ENCODE peak calls at places on chromosomes 13 and 19, in six cellular contexts. R is neuronal stem cell, J is GM23338, P is psoas muscle, B is aorta, V is endodermal cell. G is an unnamed sample.

GRCh38 chr13:59706101-59706976 is 457.4 kb downstream of the DIAPH3 start:
- DNase-seq in R (no peak), J (no peak), P (no peak), B (no peak), V (no peak), G (no peak)

GRCh38 chr19:48244289-48244688 is 11.4 kb downstream of the CARD8 start:
- DNase-seq in R (no peak), J (no peak), P (no peak), B (no peak), V (no peak), G (no peak)

GRCh38 chr13:93746589-93746988 is 520.0 kb downstream of the GPC6 start:
- DNase-seq in R (no peak), J (no peak), P (no peak), B (no peak), V (no peak), G (no peak)

GRCh38 chr13:44591316-44591715 is 15.2 kb upstream of the TSC22D1 start:
- DNase-seq in R (no peak), J (peak), P (no peak), B (no peak), V (peak), G (no peak)

GRCh38 chr13:74287672-74288169 is 153.5 kb upstream of the KLF12 start:
- DNase-seq in R (peak), J (peak), P (peak), B (peak), V (peak), G (no peak)

GRCh38 chr13:108120332-108120731 is 95.0 kb downstream of the LIG4 start:
- DNase-seq in R (no peak), J (peak), P (no peak), B (no peak), V (no peak), G (no peak)

GRCh38 chr19:7099597-7099921 is 30.1 kb downstream of the ZNF557 start:
- DNase-seq in R (no peak), J (no peak), P (no peak), B (no peak), V (no peak), G (peak)

GRCh38 chr13:93098972-93099371 is 127.6 kb upstream of the GPC6 start:
- DNase-seq in R (no peak), J (no peak), P (no peak), B (no peak), V (no peak), G (no peak)

GRCh38 chr13:112821340-112822055 is 131.7 kb downstream of the ATP11A start:
- DNase-seq in R (no peak), J (no peak), P (no peak), B (no peak), V (no peak), G (no peak)

GRCh38 chr19:33375156-33375744 is 1.7 kb downstream of the CEBPG start:
- DNase-seq in R (no peak), J (no peak), P (no peak), B (no peak), V (no peak), G (no peak)

GRCh38 chr19:18419195-18419698 is at the start of gene SSBP4:
- DNase-seq in R (peak), J (peak), P (peak), B (peak), V (peak), G (no peak)

GRCh38 chr13:110885966-110886365 is 28.9 kb downstream of the ANKRD10 start:
- DNase-seq in R (no peak), J (peak), P (no peak), B (no peak), V (peak), G (no peak)

GRCh38 chr13:49443327-49443688 is 556 bp downstream of the CAB39L start:
- DNase-seq in R (peak), J (no peak), P (no peak), B (no peak), V (no peak), G (no peak)

GRCh38 chr19:10219678-10220077 is 11.5 kb downstream of the S1PR2 start:
- DNase-seq in R (no peak), J (peak), P (no peak), B (no peak), V (peak), G (no peak)

GRCh38 chr19:33344210-33344609 is 29.3 kb upstream of the CEBPG start:
- DNase-seq in R (peak), J (peak), P (no peak), B (no peak), V (no peak), G (no peak)

GRCh38 chr19:49863935-49864320 is 3.4 kb downstream of the PNKP start:
- DNase-seq in R (no peak), J (no peak), P (no peak), B (peak), V (no peak), G (no peak)

GRCh38 chr19:29666634-29667389 is 1.6 kb downstream of the PLEKHF1 start:
- DNase-seq in R (peak), J (peak), P (peak), B (no peak), V (peak), G (no peak)

GRCh38 chr19:38514812-38515633 is 81.5 kb downstream of the RYR1 start:
- DNase-seq in R (peak), J (peak), P (peak), B (peak), V (peak), G (peak)

GRCh38 chr13:50396001-50396400 is 380.8 kb downstream of the KCNRG start:
- DNase-seq in R (no peak), J (no peak), P (no peak), B (no peak), V (no peak), G (no peak)

GRCh38 chr13:110237895-110238294 is 69.1 kb downstream of the COL4A1 start:
- DNase-seq in R (no peak), J (no peak), P (no peak), B (no peak), V (no peak), G (no peak)

GRCh38 chr13:102817241-102817640 is 18.3 kb downstream of the BIVM start:
- DNase-seq in R (no peak), J (no peak), P (no peak), B (no peak), V (no peak), G (no peak)

GRCh38 chr13:67330149-67330548 is 100.0 kb upstream of the PCDH9 start:
- DNase-seq in R (no peak), J (no peak), P (no peak), B (no peak), V (no peak), G (no peak)

GRCh38 chr13:33340631-33341030 is 55.1 kb upstream of the STARD13 start:
- DNase-seq in R (no peak), J (no peak), P (no peak), B (no peak), V (no peak), G (no peak)

GRCh38 chr13:50945669-50946068 is 36.1 kb downstream of the RNASEH2B start:
- DNase-seq in R (no peak), J (no peak), P (no peak), B (no peak), V (no peak), G (no peak)

GRCh38 chr19:2923510-2923909 is 21.3 kb downstream of the ZNF77 start:
- DNase-seq in R (no peak), J (no peak), P (no peak), B (no peak), V (no peak), G (no peak)

GRCh38 chr13:52447815-52448552 is 2.5 kb downstream of the VPS36 start:
- DNase-seq in R (no peak), J (peak), P (no peak), B (no peak), V (no peak), G (no peak)
- H3K27ac ChIP-seq in R (no peak), J (no peak), P (no peak), B (no peak), V (no peak), G (no peak)

DNA sequence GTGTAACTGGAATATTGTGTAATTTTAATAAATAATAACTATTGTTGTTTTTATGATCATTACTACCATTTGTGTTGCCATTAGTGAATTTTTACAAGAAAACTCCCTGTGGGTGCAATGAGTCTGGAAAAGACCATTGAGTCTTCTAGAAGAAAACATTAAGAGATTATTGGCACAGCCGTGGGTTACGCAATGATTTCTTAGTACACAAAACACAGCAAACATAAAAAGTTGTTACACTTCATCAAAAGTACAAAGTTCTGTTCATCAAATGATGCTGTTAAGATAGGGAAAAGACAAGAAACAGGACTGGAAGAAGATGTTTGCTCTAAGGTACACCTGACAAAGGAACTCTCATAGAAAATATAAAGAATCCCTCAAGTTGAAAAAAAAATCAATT is 41.6 kb downstream of the ZNF331 start:
- DNase-seq in R (no peak), J (no peak), P (no peak), B (no peak), V (no peak), G (no peak)
- H3K4me3 ChIP-seq in R (no peak), J (no peak), P (no peak), B (no peak), V (no peak), G (no peak)

GRCh38 chr19:28426110-28426901 is 786.6 kb downstream of the UQCRFS1 start:
- DNase-seq in R (no peak), J (no peak), P (no peak), B (no peak), V (peak), G (no peak)
- H3K27ac ChIP-seq in R (no peak), J (no peak), P (no peak), B (no peak), V (no peak), G (no peak)

GRCh38 chr13:77749481-77749880 is 52.0 kb downstream of the SLAIN1 start:
- DNase-seq in R (peak), J (no peak), P (no peak), B (no peak), V (no peak), G (no peak)
- H3K4me3 ChIP-seq in R (no peak), J (no peak), P (no peak), B (no peak), V (no peak), G (no peak)

GRCh38 chr13:92017737-92018136 is 619.3 kb downstream of the GPC5 start:
- DNase-seq in R (no peak), J (no peak), P (no peak), B (no peak), V (no peak), G (no peak)
- H3K27ac ChIP-seq in R (peak), J (no peak), P (no peak), B (no peak), V (no peak), G (no peak)

GRCh38 chr13:41765020-41765419 is 195.9 kb downstream of the VWA8 start:
- DNase-seq in R (no peak), J (no peak), P (no peak), B (no peak), V (no peak), G (no peak)

GRCh38 chr13:41765813-41766212 is 195.1 kb downstream of the VWA8 start:
- DNase-seq in R (no peak), J (no peak), P (no peak), B (no peak), V (no peak), G (no peak)

GRCh38 chr13:41764558-41764957 is 196.4 kb downstream of the VWA8 start:
- DNase-seq in R (no peak), J (no peak), P (no peak), B (no peak), V (no peak), G (no peak)

GRCh38 chr13:41767801-41768200 is 193.1 kb downstream of the VWA8 start:
- DNase-seq in R (no peak), J (no peak), P (no peak), B (no peak), V (no peak), G (no peak)

GRCh38 chr13:41766439-41766838 is 194.5 kb downstream of the VWA8 start:
- DNase-seq in R (no peak), J (no peak), P (no peak), B (no peak), V (no peak), G (no peak)
- H3K4me3 ChIP-seq in R (no peak), J (no peak), P (no peak), B (no peak), V (no peak), G (no peak)

G was measured in iPS DF 6.9.